ENCODE peak calls at places on chromosomes 2 and 18, in four cellular contexts. One of them, this sample, is unnamed.

GRCh38 chr2:207937253-207937652 is 88.1 kb downstream of the PLEKHM3 start:
- DNase-seq in mesendoderm: no peak
- DNase-seq in H9: no peak
- DNase-seq in H1: no peak
- DNase-seq in this sample: no peak

GRCh38 chr2:173865976-173866857 is 99.0 kb downstream of the SP3 start:
- DNase-seq in mesendoderm: no peak
- DNase-seq in H9: no peak
- DNase-seq in H1: no peak
- DNase-seq in this sample: no peak

GRCh38 chr2:22455086-22455485 is 929.9 kb upstream of the KLHL29 start:
- DNase-seq in mesendoderm: no peak
- DNase-seq in H9: no peak
- DNase-seq in H1: no peak
- DNase-seq in this sample: no peak

GRCh38 chr2:69154031-69154430 is 141.1 kb downstream of the ANTXR1 start:
- DNase-seq in mesendoderm: no peak
- DNase-seq in H9: no peak
- DNase-seq in H1: no peak
- DNase-seq in this sample: peak; percentile 60

GRCh38 chr2:125652260-125652659 is 1003.7 kb upstream of the GYPC start:
- DNase-seq in mesendoderm: peak; percentile 22
- DNase-seq in H9: no peak
- DNase-seq in H1: no peak
- DNase-seq in this sample: no peak

GRCh38 chr2:222835142-222835822 is 25.6 kb upstream of the ACSL3 start:
- DNase-seq in mesendoderm: no peak
- DNase-seq in H9: no peak
- DNase-seq in H1: no peak
- DNase-seq in this sample: no peak

GRCh38 chr2:98730053-98730850 is 680 bp downstream of the MGAT4A start:
- DNase-seq in mesendoderm: peak; percentile 18
- DNase-seq in H9: peak; percentile 42
- DNase-seq in H1: no peak
- DNase-seq in this sample: no peak

GRCh38 chr18:63924551-63924950 is 16.8 kb downstream of the SERPINB10 start:
- DNase-seq in mesendoderm: no peak
- DNase-seq in H9: no peak
- DNase-seq in H1: no peak
- DNase-seq in this sample: peak; percentile 20

GRCh38 chr2:170878061-170878460 is 51.0 kb upstream of the GORASP2 start:
- DNase-seq in mesendoderm: no peak
- DNase-seq in H9: no peak
- DNase-seq in H1: no peak
- DNase-seq in this sample: peak; percentile 39

GRCh38 chr18:58793361-58793760 is 71.3 kb upstream of the ZNF532 start:
- DNase-seq in mesendoderm: no peak
- DNase-seq in H9: no peak
- DNase-seq in H1: no peak
- DNase-seq in this sample: peak; percentile 90
- H3K56ac ChIP-seq in mesendoderm: no peak overlapping the region
- H3K56ac ChIP-seq in H9: no peak overlapping the region
- H3K56ac ChIP-seq in H1: no peak overlapping the region
- H3K56ac ChIP-seq in this sample: no peak overlapping the region

GRCh38 chr2:100940240-100940639 is 61.8 kb upstream of the RPL31 start:
- DNase-seq in mesendoderm: no peak
- DNase-seq in H9: no peak
- DNase-seq in H1: no peak
- DNase-seq in this sample: peak; percentile 40
- H3K56ac ChIP-seq in mesendoderm: no peak overlapping the region
- H3K56ac ChIP-seq in H9: no peak overlapping the region
- H3K56ac ChIP-seq in H1: no peak overlapping the region
- H3K56ac ChIP-seq in this sample: no peak overlapping the region

GRCh38 chr2:172220111-172220510 is 117.4 kb upstream of the DLX2 start:
- DNase-seq in mesendoderm: no peak
- DNase-seq in H9: no peak
- DNase-seq in H1: no peak
- DNase-seq in this sample: no peak
- H3K56ac ChIP-seq in mesendoderm: no peak overlapping the region
- H3K56ac ChIP-seq in H9: no peak overlapping the region
- H3K56ac ChIP-seq in H1: no peak overlapping the region
- H3K56ac ChIP-seq in this sample: no peak overlapping the region

DNA sequence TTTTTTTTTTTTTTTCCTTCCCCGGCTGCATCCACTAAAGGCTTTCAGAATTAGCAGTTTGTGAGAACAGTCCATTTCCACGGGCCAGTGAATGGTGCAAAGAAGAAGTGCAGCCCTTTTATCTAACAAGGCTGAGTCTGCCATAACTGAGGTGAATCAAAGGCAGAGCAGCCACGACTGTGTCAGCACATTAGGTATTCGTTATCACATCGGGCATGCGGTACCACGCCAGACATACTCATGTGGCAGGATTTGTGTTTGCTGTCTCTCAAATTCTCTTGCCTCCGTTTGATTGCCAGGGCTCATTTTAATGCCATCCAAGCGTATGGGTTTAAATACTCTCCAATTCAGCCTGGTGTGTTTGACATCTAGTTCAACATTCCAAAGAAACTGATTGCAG is 26.5 kb upstream of the LRRTM1 start:
- DNase-seq in mesendoderm: no peak
- DNase-seq in H9: no peak
- DNase-seq in H1: no peak
- DNase-seq in this sample: no peak
- H3K56ac ChIP-seq in mesendoderm: no peak overlapping the region
- H3K56ac ChIP-seq in H9: no peak overlapping the region
- H3K56ac ChIP-seq in H1: no peak overlapping the region
- H3K56ac ChIP-seq in this sample: no peak overlapping the region

DNA sequence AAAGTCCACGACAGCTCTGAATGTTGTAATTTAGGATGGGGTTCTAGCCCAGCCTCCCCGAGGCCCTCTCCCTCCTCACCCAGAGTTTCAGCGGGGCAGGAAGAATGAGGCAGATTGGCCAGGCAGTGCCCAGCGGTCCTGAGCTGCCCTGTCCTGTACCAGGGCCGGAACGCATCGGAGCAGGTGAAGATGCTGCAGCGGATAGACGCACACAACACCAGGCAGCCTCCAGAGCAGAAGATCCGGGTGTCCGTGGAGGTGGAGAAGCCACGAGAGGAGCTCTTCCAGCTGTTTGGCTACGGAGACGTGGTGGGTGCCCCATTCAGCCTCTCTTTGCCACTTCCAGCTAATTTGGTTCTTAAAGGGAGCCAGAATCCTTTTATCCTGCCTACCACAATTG is 10.8 kb downstream of the KHK start:
- DNase-seq in mesendoderm: no peak
- DNase-seq in H9: no peak
- DNase-seq in H1: no peak
- DNase-seq in this sample: no peak
- H3K56ac ChIP-seq in mesendoderm: no peak overlapping the region
- H3K56ac ChIP-seq in H9: no peak overlapping the region
- H3K56ac ChIP-seq in H1: no peak overlapping the region
- H3K56ac ChIP-seq in this sample: no peak overlapping the region

GRCh38 chr2:150705767-150706166 is 218.3 kb upstream of the RND3 start:
- DNase-seq in mesendoderm: no peak
- DNase-seq in H9: no peak
- DNase-seq in H1: no peak
- DNase-seq in this sample: no peak
- H3K56ac ChIP-seq in mesendoderm: no peak overlapping the region
- H3K56ac ChIP-seq in H9: no peak overlapping the region
- H3K56ac ChIP-seq in H1: no peak overlapping the region
- H3K56ac ChIP-seq in this sample: no peak overlapping the region

DNA sequence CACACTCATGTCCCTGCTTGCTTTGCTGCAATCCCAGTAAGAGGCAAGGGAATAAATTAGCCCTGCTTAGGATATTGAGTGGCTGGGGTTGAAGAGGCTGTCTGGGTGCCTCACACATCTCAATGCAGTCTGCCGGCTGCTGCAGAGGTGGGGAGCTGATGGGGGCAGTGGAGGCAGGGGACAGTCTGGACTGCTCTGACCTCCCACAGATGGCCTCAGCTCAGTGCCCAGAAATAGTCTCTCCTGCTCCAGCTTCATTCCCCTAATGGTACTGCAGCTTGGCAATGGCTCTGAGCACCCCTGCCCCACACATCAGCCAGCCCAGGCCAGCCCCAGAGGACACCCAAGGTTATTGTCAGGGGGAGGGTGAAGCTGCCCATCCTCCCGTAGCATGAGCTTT is 21.5 kb upstream of the TNS1 start:
- DNase-seq in mesendoderm: no peak
- DNase-seq in H9: peak; percentile 16
- DNase-seq in H1: no peak
- DNase-seq in this sample: no peak
- H3K56ac ChIP-seq in mesendoderm: no peak overlapping the region
- H3K56ac ChIP-seq in H9: no peak overlapping the region
- H3K56ac ChIP-seq in H1: no peak overlapping the region
- H3K56ac ChIP-seq in this sample: no peak overlapping the region

GRCh38 chr18:58694720-58695468 is 23.6 kb downstream of the MALT1 start:
- DNase-seq in mesendoderm: peak; percentile 88
- DNase-seq in H9: no peak
- DNase-seq in H1: no peak
- DNase-seq in this sample: no peak
- H3K56ac ChIP-seq in mesendoderm: no peak overlapping the region
- H3K56ac ChIP-seq in H9: no peak overlapping the region
- H3K56ac ChIP-seq in H1: no peak overlapping the region
- H3K56ac ChIP-seq in this sample: no peak overlapping the region

GRCh38 chr2:143716527-143716926 is 587.3 kb downstream of the ARHGAP15 start:
- DNase-seq in mesendoderm: no peak
- DNase-seq in H9: no peak
- DNase-seq in H1: no peak
- DNase-seq in this sample: no peak
- H3K56ac ChIP-seq in mesendoderm: no peak overlapping the region
- H3K56ac ChIP-seq in H9: no peak overlapping the region
- H3K56ac ChIP-seq in H1: no peak overlapping the region
- H3K56ac ChIP-seq in this sample: no peak overlapping the region

DNA sequence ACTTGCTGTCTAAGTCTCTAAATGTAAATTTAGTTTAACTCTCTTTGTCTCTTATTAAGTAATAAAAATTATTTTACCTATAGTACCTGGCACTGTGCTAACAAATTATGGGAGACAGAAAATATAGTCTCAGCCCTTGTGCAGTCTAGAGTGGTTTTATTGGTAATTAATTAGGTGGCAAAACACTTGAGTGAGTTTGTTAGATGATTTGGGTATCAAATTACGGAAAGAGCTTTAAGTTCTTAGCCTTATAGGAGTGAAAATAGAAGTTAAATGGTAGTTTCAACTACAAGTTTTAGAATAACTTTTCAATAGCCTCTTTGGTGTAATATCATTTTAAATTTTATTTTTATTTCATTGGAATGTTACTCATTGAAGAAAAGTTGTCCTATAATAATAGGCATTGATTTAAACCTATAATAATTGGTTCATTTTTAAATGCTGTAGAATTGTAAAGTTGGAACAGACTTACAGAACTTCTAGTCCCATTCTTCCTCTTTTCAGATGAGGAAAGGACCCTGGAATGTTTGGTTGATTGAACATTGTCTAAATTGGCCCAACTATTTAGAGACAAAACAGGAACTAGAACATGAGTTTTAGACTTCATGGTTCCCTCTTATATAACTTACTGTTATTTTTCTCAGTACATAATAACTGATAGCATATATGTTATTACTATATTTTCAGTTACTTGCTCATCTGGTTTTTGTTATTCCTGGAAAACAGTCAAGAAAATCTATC is 10.2 kb upstream of the HTR2B start:
- DNase-seq in mesendoderm: no peak
- DNase-seq in H9: no peak
- DNase-seq in H1: no peak
- DNase-seq in this sample: no peak
- H3K56ac ChIP-seq in mesendoderm: no peak overlapping the region
- H3K56ac ChIP-seq in H9: no peak overlapping the region
- H3K56ac ChIP-seq in H1: no peak overlapping the region
- H3K56ac ChIP-seq in this sample: no peak overlapping the region